ENCODE peak calls at places on chromosomes 5 and 9, in nine cellular contexts. One of them, this sample, is unnamed.

GRCh38 chr5:106876665-106877194 is 794.0 kb downstream of the EFNA5 start:
- DNase-seq in skeletal muscle cell: no peak
- DNase-seq in ovary: no peak
- DNase-seq in effector memory CD4-positive, alpha-beta T cell: no peak
- DNase-seq in NT2/D1: peak
- DNase-seq in adipocyte: no peak
- DNase-seq in choroid plexus epithelial cell: peak
- DNase-seq in lower lobe of right lung: peak
- DNase-seq in mucosa of descending colon: no peak
- DNase-seq in this sample: peak

GRCh38 chr9:125650271-125650737 is 56.7 kb downstream of the MAPKAP1 start:
- DNase-seq in skeletal muscle cell: no peak
- DNase-seq in ovary: no peak
- DNase-seq in effector memory CD4-positive, alpha-beta T cell: no peak
- DNase-seq in NT2/D1: no peak
- DNase-seq in adipocyte: peak
- DNase-seq in choroid plexus epithelial cell: peak
- DNase-seq in lower lobe of right lung: no peak
- DNase-seq in mucosa of descending colon: no peak
- DNase-seq in this sample: no peak

GRCh38 chr9:98885575-98886292 is 58.0 kb upstream of the COL15A1 start:
- DNase-seq in skeletal muscle cell: no peak
- DNase-seq in ovary: no peak
- DNase-seq in effector memory CD4-positive, alpha-beta T cell: no peak
- DNase-seq in NT2/D1: no peak
- DNase-seq in adipocyte: no peak
- DNase-seq in choroid plexus epithelial cell: no peak
- DNase-seq in lower lobe of right lung: no peak
- DNase-seq in mucosa of descending colon: no peak
- DNase-seq in this sample: no peak

GRCh38 chr9:71683598-71684235 is 84.6 kb downstream of the CEMIP2 start:
- DNase-seq in skeletal muscle cell: no peak
- DNase-seq in ovary: peak
- DNase-seq in effector memory CD4-positive, alpha-beta T cell: no peak
- DNase-seq in NT2/D1: no peak
- DNase-seq in adipocyte: peak
- DNase-seq in choroid plexus epithelial cell: peak
- DNase-seq in lower lobe of right lung: peak
- DNase-seq in mucosa of descending colon: no peak
- DNase-seq in this sample: no peak

GRCh38 chr5:152389209-152389608 is 15.9 kb downstream of the NMUR2 start:
- DNase-seq in skeletal muscle cell: no peak
- DNase-seq in ovary: no peak
- DNase-seq in effector memory CD4-positive, alpha-beta T cell: no peak
- DNase-seq in NT2/D1: no peak
- DNase-seq in adipocyte: no peak
- DNase-seq in choroid plexus epithelial cell: no peak
- DNase-seq in lower lobe of right lung: no peak
- DNase-seq in mucosa of descending colon: no peak
- DNase-seq in this sample: peak

GRCh38 chr5:132053483-132053882 is 7.0 kb upstream of the IL3 start:
- DNase-seq in skeletal muscle cell: no peak
- DNase-seq in ovary: no peak
- DNase-seq in effector memory CD4-positive, alpha-beta T cell: no peak
- DNase-seq in NT2/D1: no peak
- DNase-seq in adipocyte: no peak
- DNase-seq in choroid plexus epithelial cell: no peak
- DNase-seq in lower lobe of right lung: no peak
- DNase-seq in mucosa of descending colon: no peak
- DNase-seq in this sample: no peak

GRCh38 chr5:172550996-172551395 is 90.1 kb upstream of the NEURL1B start:
- DNase-seq in skeletal muscle cell: no peak
- DNase-seq in ovary: no peak
- DNase-seq in effector memory CD4-positive, alpha-beta T cell: no peak
- DNase-seq in NT2/D1: no peak
- DNase-seq in adipocyte: no peak
- DNase-seq in choroid plexus epithelial cell: no peak
- DNase-seq in lower lobe of right lung: no peak
- DNase-seq in mucosa of descending colon: no peak
- DNase-seq in this sample: no peak

GRCh38 chr5:132363431-132364112 is 5.9 kb upstream of the SLC22A5 start:
- DNase-seq in skeletal muscle cell: peak
- DNase-seq in ovary: no peak
- DNase-seq in effector memory CD4-positive, alpha-beta T cell: no peak
- DNase-seq in NT2/D1: no peak
- DNase-seq in adipocyte: peak
- DNase-seq in choroid plexus epithelial cell: peak
- DNase-seq in lower lobe of right lung: no peak
- DNase-seq in mucosa of descending colon: no peak
- DNase-seq in this sample: peak

GRCh38 chr9:126149661-126150060 is 177.0 kb upstream of the MVB12B start:
- DNase-seq in skeletal muscle cell: no peak
- DNase-seq in ovary: no peak
- DNase-seq in effector memory CD4-positive, alpha-beta T cell: no peak
- DNase-seq in NT2/D1: no peak
- DNase-seq in adipocyte: no peak
- DNase-seq in choroid plexus epithelial cell: no peak
- DNase-seq in lower lobe of right lung: no peak
- DNase-seq in mucosa of descending colon: no peak
- DNase-seq in this sample: no peak

GRCh38 chr5:53360811-53361210 is 119.6 kb upstream of the FST start:
- DNase-seq in skeletal muscle cell: peak
- DNase-seq in ovary: no peak
- DNase-seq in effector memory CD4-positive, alpha-beta T cell: no peak
- DNase-seq in NT2/D1: no peak
- DNase-seq in adipocyte: peak
- DNase-seq in choroid plexus epithelial cell: peak
- DNase-seq in lower lobe of right lung: no peak
- DNase-seq in mucosa of descending colon: no peak
- DNase-seq in this sample: peak

GRCh38 chr5:75510417-75510835 is 1.0 kb downstream of the CERT1 start:
- DNase-seq in skeletal muscle cell: peak
- DNase-seq in ovary: no peak
- DNase-seq in effector memory CD4-positive, alpha-beta T cell: no peak
- DNase-seq in NT2/D1: peak
- DNase-seq in adipocyte: peak
- DNase-seq in choroid plexus epithelial cell: peak
- DNase-seq in lower lobe of right lung: no peak
- DNase-seq in mucosa of descending colon: no peak
- DNase-seq in this sample: no peak

GRCh38 chr9:130956636-130957450 is 17.8 kb upstream of the FIBCD1 start:
- DNase-seq in skeletal muscle cell: no peak
- DNase-seq in ovary: no peak
- DNase-seq in effector memory CD4-positive, alpha-beta T cell: no peak
- DNase-seq in NT2/D1: no peak
- DNase-seq in adipocyte: no peak
- DNase-seq in choroid plexus epithelial cell: no peak
- DNase-seq in lower lobe of right lung: no peak
- DNase-seq in mucosa of descending colon: peak
- DNase-seq in this sample: no peak

GRCh38 chr9:82763631-82764030 is 299.3 kb downstream of the RASEF start:
- DNase-seq in skeletal muscle cell: no peak
- DNase-seq in ovary: no peak
- DNase-seq in effector memory CD4-positive, alpha-beta T cell: no peak
- DNase-seq in NT2/D1: no peak
- DNase-seq in adipocyte: no peak
- DNase-seq in choroid plexus epithelial cell: no peak
- DNase-seq in lower lobe of right lung: no peak
- DNase-seq in mucosa of descending colon: no peak
- DNase-seq in this sample: no peak

GRCh38 chr5:75622564-75622963 is 11.3 kb downstream of the ANKDD1B start:
- DNase-seq in skeletal muscle cell: no peak
- DNase-seq in ovary: no peak
- DNase-seq in effector memory CD4-positive, alpha-beta T cell: no peak
- DNase-seq in NT2/D1: no peak
- DNase-seq in adipocyte: no peak
- DNase-seq in choroid plexus epithelial cell: no peak
- DNase-seq in lower lobe of right lung: no peak
- DNase-seq in mucosa of descending colon: no peak
- DNase-seq in this sample: no peak

GRCh38 chr9:70044450-70045307 is 1.0 kb downstream of the MAMDC2 start:
- DNase-seq in skeletal muscle cell: no peak
- DNase-seq in ovary: peak
- DNase-seq in effector memory CD4-positive, alpha-beta T cell: no peak
- DNase-seq in NT2/D1: peak
- DNase-seq in adipocyte: peak
- DNase-seq in choroid plexus epithelial cell: peak
- DNase-seq in lower lobe of right lung: no peak
- DNase-seq in mucosa of descending colon: no peak
- DNase-seq in this sample: peak

GRCh38 chr9:86246752-86247161 is 12.7 kb downstream of the C9orf153 start:
- DNase-seq in skeletal muscle cell: no peak
- DNase-seq in ovary: no peak
- DNase-seq in effector memory CD4-positive, alpha-beta T cell: no peak
- DNase-seq in NT2/D1: no peak
- DNase-seq in adipocyte: no peak
- DNase-seq in choroid plexus epithelial cell: peak
- DNase-seq in lower lobe of right lung: no peak
- DNase-seq in mucosa of descending colon: no peak
- DNase-seq in this sample: no peak

GRCh38 chr9:96061293-96061987 is 185.9 kb downstream of the ERCC6L2 start:
- DNase-seq in skeletal muscle cell: peak
- DNase-seq in ovary: no peak
- DNase-seq in effector memory CD4-positive, alpha-beta T cell: peak
- DNase-seq in NT2/D1: peak
- DNase-seq in adipocyte: peak
- DNase-seq in choroid plexus epithelial cell: peak
- DNase-seq in lower lobe of right lung: no peak
- DNase-seq in mucosa of descending colon: no peak
- DNase-seq in this sample: peak

GRCh38 chr5:95895771-95896170 is 65.9 kb downstream of the ELL2 start:
- DNase-seq in skeletal muscle cell: no peak
- DNase-seq in ovary: no peak
- DNase-seq in effector memory CD4-positive, alpha-beta T cell: no peak
- DNase-seq in NT2/D1: peak
- DNase-seq in adipocyte: peak
- DNase-seq in choroid plexus epithelial cell: no peak
- DNase-seq in lower lobe of right lung: no peak
- DNase-seq in mucosa of descending colon: no peak
- DNase-seq in this sample: no peak

GRCh38 chr5:151686673-151687378 is at the start of gene SPARC:
- DNase-seq in skeletal muscle cell: peak
- DNase-seq in ovary: peak
- DNase-seq in effector memory CD4-positive, alpha-beta T cell: no peak
- DNase-seq in NT2/D1: peak
- DNase-seq in adipocyte: peak
- DNase-seq in choroid plexus epithelial cell: peak
- DNase-seq in lower lobe of right lung: peak
- DNase-seq in mucosa of descending colon: peak
- DNase-seq in this sample: peak

DNA sequence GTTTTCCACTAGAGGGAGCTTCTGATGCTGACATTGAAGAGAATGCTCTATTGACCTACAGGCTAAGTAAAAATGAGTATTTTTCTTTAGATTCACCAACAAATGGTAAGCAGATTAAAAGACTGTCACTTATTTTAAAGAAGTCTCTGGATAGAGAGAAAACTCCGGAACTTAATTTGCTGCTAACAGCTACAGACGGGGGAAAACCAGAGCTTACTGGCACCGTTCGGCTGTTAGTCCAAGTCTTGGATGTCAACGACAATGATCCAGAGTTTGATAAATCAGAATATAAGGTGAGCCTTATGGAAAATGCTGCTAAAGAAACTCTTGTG is 764 bp downstream of the PCDHA11 start:
- DNase-seq in skeletal muscle cell: no peak
- DNase-seq in ovary: no peak
- DNase-seq in effector memory CD4-positive, alpha-beta T cell: no peak
- DNase-seq in NT2/D1: no peak
- DNase-seq in adipocyte: no peak
- DNase-seq in choroid plexus epithelial cell: no peak
- DNase-seq in lower lobe of right lung: no peak
- DNase-seq in mucosa of descending colon: no peak
- DNase-seq in this sample: no peak
- H3K4me3 ChIP-seq in skeletal muscle cell: no peak
- H3K4me3 ChIP-seq in ovary: no peak
- H3K4me3 ChIP-seq in effector memory CD4-positive, alpha-beta T cell: no peak
- H3K4me3 ChIP-seq in NT2/D1: peak
- H3K4me3 ChIP-seq in adipocyte: no peak
- H3K4me3 ChIP-seq in choroid plexus epithelial cell: no peak
- H3K4me3 ChIP-seq in lower lobe of right lung: no peak
- H3K4me3 ChIP-seq in mucosa of descending colon: no peak
- H3K4me3 ChIP-seq in this sample: no peak

DNA sequence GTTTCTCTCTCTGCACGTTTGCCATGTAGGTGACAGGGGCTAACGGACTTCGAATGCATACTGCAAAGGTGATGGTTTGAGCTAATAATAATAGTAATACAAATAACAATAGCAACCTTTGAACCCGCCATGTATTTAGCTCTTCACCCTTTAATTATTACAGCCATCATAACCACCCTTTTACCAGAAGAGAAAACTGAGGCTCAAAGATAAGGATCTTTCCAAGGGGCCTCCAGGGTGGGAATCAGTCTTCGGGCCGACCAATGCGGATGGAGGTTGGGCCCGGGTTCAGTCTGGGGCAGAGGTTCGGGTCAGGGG is 494 bp downstream of the CDKN2AIPNL start:
- DNase-seq in skeletal muscle cell: no peak
- DNase-seq in ovary: no peak
- DNase-seq in effector memory CD4-positive, alpha-beta T cell: no peak
- DNase-seq in NT2/D1: no peak
- DNase-seq in adipocyte: no peak
- DNase-seq in choroid plexus epithelial cell: no peak
- DNase-seq in lower lobe of right lung: no peak
- DNase-seq in mucosa of descending colon: no peak
- DNase-seq in this sample: no peak
- H3K4me3 ChIP-seq in skeletal muscle cell: peak
- H3K4me3 ChIP-seq in ovary: peak
- H3K4me3 ChIP-seq in effector memory CD4-positive, alpha-beta T cell: peak
- H3K4me3 ChIP-seq in NT2/D1: peak
- H3K4me3 ChIP-seq in adipocyte: peak
- H3K4me3 ChIP-seq in choroid plexus epithelial cell: peak
- H3K4me3 ChIP-seq in lower lobe of right lung: peak
- H3K4me3 ChIP-seq in mucosa of descending colon: peak
- H3K4me3 ChIP-seq in this sample: peak

DNA sequence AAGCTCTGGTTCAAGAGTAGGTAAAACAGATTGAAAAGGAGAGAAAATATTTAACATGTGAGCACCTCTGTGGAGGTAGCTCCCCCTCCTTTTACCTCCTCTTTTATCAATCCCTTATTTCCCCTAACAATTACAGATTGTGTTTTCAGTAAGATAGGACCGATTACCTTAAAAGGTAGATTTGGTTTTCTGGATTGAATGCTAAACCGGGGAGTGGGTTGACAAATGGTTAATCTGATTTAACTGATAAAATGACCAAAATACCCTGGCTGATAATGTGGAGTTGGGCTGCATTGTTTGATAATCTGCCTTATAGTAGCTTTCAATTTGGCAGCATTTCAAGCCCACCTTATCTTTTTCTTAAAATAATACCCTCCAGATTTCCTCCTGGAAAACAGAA is 83.9 kb downstream of the EGFLAM start:
- DNase-seq in skeletal muscle cell: no peak
- DNase-seq in ovary: no peak
- DNase-seq in effector memory CD4-positive, alpha-beta T cell: no peak
- DNase-seq in NT2/D1: no peak
- DNase-seq in adipocyte: no peak
- DNase-seq in choroid plexus epithelial cell: no peak
- DNase-seq in lower lobe of right lung: no peak
- DNase-seq in mucosa of descending colon: no peak
- DNase-seq in this sample: no peak
- H3K4me3 ChIP-seq in skeletal muscle cell: no peak
- H3K4me3 ChIP-seq in ovary: no peak
- H3K4me3 ChIP-seq in effector memory CD4-positive, alpha-beta T cell: no peak
- H3K4me3 ChIP-seq in NT2/D1: no peak
- H3K4me3 ChIP-seq in adipocyte: no peak
- H3K4me3 ChIP-seq in choroid plexus epithelial cell: no peak
- H3K4me3 ChIP-seq in lower lobe of right lung: no peak
- H3K4me3 ChIP-seq in mucosa of descending colon: no peak
- H3K4me3 ChIP-seq in this sample: no peak

GRCh38 chr9:84054341-84055010 is 73.9 kb downstream of the RMI1 start:
- DNase-seq in skeletal muscle cell: no peak
- DNase-seq in ovary: no peak
- DNase-seq in effector memory CD4-positive, alpha-beta T cell: no peak
- DNase-seq in NT2/D1: no peak
- DNase-seq in adipocyte: no peak
- DNase-seq in choroid plexus epithelial cell: no peak
- DNase-seq in lower lobe of right lung: no peak
- DNase-seq in mucosa of descending colon: no peak
- DNase-seq in this sample: peak
- H3K4me3 ChIP-seq in skeletal muscle cell: no peak
- H3K4me3 ChIP-seq in ovary: no peak
- H3K4me3 ChIP-seq in effector memory CD4-positive, alpha-beta T cell: no peak
- H3K4me3 ChIP-seq in NT2/D1: no peak
- H3K4me3 ChIP-seq in adipocyte: no peak
- H3K4me3 ChIP-seq in choroid plexus epithelial cell: no peak
- H3K4me3 ChIP-seq in lower lobe of right lung: no peak
- H3K4me3 ChIP-seq in mucosa of descending colon: no peak
- H3K4me3 ChIP-seq in this sample: no peak